ENCODE peak calls at places on chromosomes 13 and 19, in four cellular contexts. B, T, M and J are unnamed samples.

GRCh38 chr13:114304346-114305034 is 9.8 kb upstream of the CHAMP1 start:
- DNase-seq in B (no peak), T (no peak), M (no peak), J (no peak)

GRCh38 chr13:48518083-48518482 is 14.8 kb downstream of the RCBTB2 start:
- DNase-seq in B (no peak), T (no peak), M (no peak), J (no peak)

GRCh38 chr13:39942901-39943273 is 287.4 kb downstream of the COG6 start:
- DNase-seq in B (peak; percentile 46), T (peak; percentile 14), M (peak; percentile 68), J (peak; percentile 78)

GRCh38 chr13:100528353-100528752 is 60.2 kb downstream of the GGACT start:
- DNase-seq in B (no peak), T (no peak), M (no peak), J (no peak)

GRCh38 chr13:96540656-96541055 is 450.7 kb downstream of the HS6ST3 start:
- DNase-seq in B (no peak), T (no peak), M (no peak), J (no peak)

GRCh38 chr13:106472621-106473020 is 62.8 kb downstream of the EFNB2 start:
- DNase-seq in B (no peak), T (no peak), M (peak; percentile 79), J (no peak)

GRCh38 chr19:729564-730381 is 21.0 kb downstream of the PALM start:
- DNase-seq in B (no peak), T (no peak), M (no peak), J (no peak)

GRCh38 chr19:40592170-40592569 is 9.0 kb upstream of the LTBP4 start:
- DNase-seq in B (no peak), T (no peak), M (peak; percentile 71), J (no peak)

GRCh38 chr19:9808855-9809646 is 9.8 kb downstream of the FBXL12 start:
- DNase-seq in B (no peak), T (no peak), M (no peak), J (no peak)

GRCh38 chr19:862529-863304 is 3.3 kb downstream of the CFD start:
- DNase-seq in B (no peak), T (no peak), M (peak; percentile 37), J (no peak)

GRCh38 chr13:91576590-91576989 is 178.2 kb downstream of the GPC5 start:
- DNase-seq in B (no peak), T (no peak), M (no peak), J (no peak)

GRCh38 chr13:44236370-44236769 is 137.3 kb upstream of the SERP2 start:
- DNase-seq in B (no peak), T (no peak), M (no peak), J (no peak)

GRCh38 chr13:106302843-106303242 is 232.6 kb downstream of the EFNB2 start:
- DNase-seq in B (no peak), T (no peak), M (no peak), J (no peak)

GRCh38 chr13:37429976-37430375 is 168.6 kb downstream of the POSTN start:
- DNase-seq in B (no peak), T (no peak), M (peak; percentile 39), J (no peak)

GRCh38 chr13:101417043-101417406 is 717 bp upstream of the NALCN start:
- DNase-seq in B (no peak), T (no peak), M (peak; percentile 87), J (no peak)

GRCh38 chr19:4360641-4361151 is 17.3 kb downstream of the MPND start:
- DNase-seq in B (no peak), T (no peak), M (no peak), J (no peak)

GRCh38 chr19:19428746-19429145 is 23.3 kb downstream of the GATAD2A start:
- DNase-seq in B (no peak), T (no peak), M (no peak), J (no peak)

GRCh38 chr19:43316591-43317319 is 36.7 kb upstream of the CD177 start:
- DNase-seq in B (no peak), T (no peak), M (no peak), J (peak; percentile 76)

GRCh38 chr19:40690699-40691420 is 409 bp upstream of the NUMBL start:
- DNase-seq in B (peak; percentile 97), T (peak; percentile 76), M (peak; percentile 86), J (peak; percentile 82)

GRCh38 chr19:39127812-39128510 is 2.4 kb downstream of the PAK4 start:
- DNase-seq in B (no peak), T (no peak), M (no peak), J (no peak)

GRCh38 chr13:79861731-79862130 is 380.8 kb downstream of the NDFIP2 start:
- DNase-seq in B (no peak), T (no peak), M (no peak), J (no peak)

GRCh38 chr13:49132479-49133002 is 87.6 kb upstream of the MLNR start:
- DNase-seq in B (no peak), T (no peak), M (no peak), J (no peak)

GRCh38 chr13:83716121-83716520 is 166.2 kb downstream of the SLITRK1 start:
- DNase-seq in B (no peak), T (no peak), M (no peak), J (no peak)

GRCh38 chr13:26946675-26947342 is 186.2 kb upstream of the GPR12 start:
- DNase-seq in B (no peak), T (no peak), M (peak; percentile 29), J (peak; percentile 6)

GRCh38 chr13:30394798-30395191 is 27.5 kb upstream of the UBE2L5 start:
- DNase-seq in B (no peak), T (no peak), M (peak; percentile 16), J (no peak)

GRCh38 chr13:26541678-26542553 is 15.6 kb upstream of the WASF3 start:
- DNase-seq in B (no peak), T (no peak), M (no peak), J (no peak)

GRCh38 chr13:99217461-99218101 is 16.9 kb downstream of the UBAC2 start:
- DNase-seq in B (no peak), T (no peak), M (no peak), J (no peak)
- H3K27ac ChIP-seq in B (peak overlapping the region; percentile 75), T (no peak overlapping the region), M (no peak overlapping the region), J (no peak overlapping the region)

GRCh38 chr19:45918721-45919120 is 4.1 kb upstream of the NANOS2 start:
- DNase-seq in B (no peak), T (no peak), M (no peak), J (no peak)

GRCh38 chr19:45924891-45925447 is 10.4 kb upstream of the NANOS2 start:
- DNase-seq in B (no peak), T (no peak), M (peak; percentile 53), J (no peak)

GRCh38 chr19:45920458-45920857 is 5.9 kb upstream of the NANOS2 start:
- DNase-seq in B (no peak), T (no peak), M (no peak), J (no peak)

GRCh38 chr19:45919678-45920077 is 5.1 kb upstream of the NANOS2 start:
- DNase-seq in B (no peak), T (peak; percentile 21), M (peak; percentile 79), J (no peak)

GRCh38 chr19:45922281-45922680 is 7.7 kb upstream of the NANOS2 start:
- DNase-seq in B (no peak), T (no peak), M (no peak), J (no peak)
- H3K27ac ChIP-seq in B (no peak overlapping the region), T (no peak overlapping the region), M (no peak overlapping the region), J (no peak overlapping the region)

GRCh38 chr19:12800873-12801465 is 631 bp downstream of the PRDX2 start:
- DNase-seq in B (no peak), T (no peak), M (no peak), J (no peak)
- H3K27ac ChIP-seq in B (peak overlapping the region; percentile 93), T (peak overlapping the region; percentile 82), M (peak overlapping the region; percentile 36), J (no peak overlapping the region)

DNA sequence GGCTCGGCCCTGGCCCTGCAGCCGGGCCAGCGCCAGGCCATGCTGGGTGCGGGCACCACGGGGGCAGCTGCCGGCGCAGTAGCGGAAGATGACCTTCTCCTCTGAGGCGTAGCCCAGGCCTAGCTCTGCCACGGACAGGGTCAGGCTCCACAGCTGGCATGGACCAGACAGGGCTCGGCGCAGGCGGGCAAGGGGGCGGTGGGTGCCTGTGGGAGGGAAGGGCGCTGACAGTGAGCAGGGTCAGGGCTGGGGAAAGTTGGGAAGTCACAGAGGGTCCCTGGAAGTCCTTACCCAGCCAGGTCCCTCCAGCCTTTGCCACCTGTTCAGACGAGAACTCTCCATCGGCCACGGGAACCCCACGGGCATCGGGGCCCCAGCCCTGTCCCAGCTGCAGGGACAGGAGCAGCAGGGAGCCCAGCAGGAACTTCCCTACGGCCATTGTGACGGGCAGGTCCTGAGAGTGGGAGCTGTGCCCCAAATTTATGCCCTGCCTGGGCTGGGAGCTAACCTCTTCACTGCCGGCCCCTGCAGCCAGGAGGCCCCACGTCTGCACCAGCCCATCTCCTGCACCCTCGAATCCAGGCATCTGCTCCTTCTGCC is at the start of gene PSPN:
- DNase-seq in B (no peak), T (no peak), M (no peak), J (no peak)
- H3K27ac ChIP-seq in B (no peak within 1 kb of the TSS), T (no peak within 1 kb of the TSS), M (no peak within 1 kb of the TSS), J (no peak within 1 kb of the TSS)

GRCh38 chr13:110867380-110867779 is 47.5 kb downstream of the ANKRD10 start:
- DNase-seq in B (no peak), T (no peak), M (no peak), J (peak; percentile 54)

GRCh38 chr13:110869805-110870706 is 44.8 kb downstream of the ANKRD10 start:
- DNase-seq in B (peak; percentile 74), T (no peak), M (peak; percentile 100), J (peak; percentile 100)

GRCh38 chr13:110866491-110867170 is 48.2 kb downstream of the ANKRD10 start:
- DNase-seq in B (no peak), T (no peak), M (no peak), J (no peak)

GRCh38 chr13:110868631-110869165 is 46.2 kb downstream of the ANKRD10 start:
- DNase-seq in B (no peak), T (no peak), M (no peak), J (peak; percentile 98)

GRCh38 chr13:110869231-110869804 is 45.6 kb downstream of the ANKRD10 start:
- DNase-seq in B (no peak), T (no peak), M (no peak), J (peak; percentile 98)
- H3K27ac ChIP-seq in B (peak overlapping the region; percentile 92), T (peak overlapping the region; percentile 35), M (peak overlapping the region; percentile 63), J (peak overlapping the region; percentile 97)

DNA sequence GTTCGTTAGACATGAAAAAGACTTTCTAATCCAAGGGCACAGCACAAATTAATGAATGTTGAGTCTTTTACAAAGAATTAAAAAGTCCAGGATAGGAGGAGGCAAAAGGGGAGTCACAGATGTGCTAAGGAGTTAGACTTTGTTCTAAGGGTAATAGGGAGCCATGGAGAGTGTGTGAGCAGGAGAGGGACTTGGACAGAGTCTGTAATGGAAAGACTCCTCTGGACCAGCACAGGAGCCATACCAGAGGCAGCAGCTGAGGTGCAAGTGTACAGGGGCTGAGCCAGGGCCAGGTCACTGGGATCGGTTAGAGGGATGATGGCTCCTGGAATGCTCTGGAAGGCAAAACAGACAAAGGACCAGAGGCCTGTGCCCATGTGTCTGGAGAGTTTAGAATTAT is 10.5 kb downstream of the GTPBP3 start:
- DNase-seq in B (no peak), T (no peak), M (no peak), J (no peak)
- H3K27ac ChIP-seq in B (peak overlapping the region; percentile 70), T (no peak overlapping the region), M (no peak overlapping the region), J (no peak overlapping the region)

GRCh38 chr19:12293771-12294307 is 844 bp downstream of the ZNF44 start:
- DNase-seq in B (peak; percentile 50), T (no peak), M (peak; percentile 76), J (peak; percentile 53)
- H3K27ac ChIP-seq in B (peak overlapping the region; percentile 99), T (peak overlapping the region; percentile 77), M (peak overlapping the region; percentile 66), J (peak overlapping the region; percentile 68)